ENCODE peak calls at places on chromosomes 5 and 9, in seven cellular contexts. V is fibroblast of pulmonary artery, Y is NB4, P is bronchial epithelial cell, N is A549, Z is heart right ventricle, J is SK-N-SH. D is an unnamed sample.

GRCh38 chr9:96674914-96675538 is 19.9 kb upstream of the PRXL2C start:
- DNase-seq in V (peak), N (peak), P (peak), Z (no peak), Y (no peak), J (no peak), D (no peak)

GRCh38 chr9:116156621-116157314 is 3.2 kb downstream of the PAPPA start:
- DNase-seq in N (peak), V (peak), P (peak), J (peak), Z (peak), Y (no peak), D (peak)

GRCh38 chr5:570886-571285 is 41.3 kb upstream of the CEP72 start:
- DNase-seq in V (no peak), P (no peak), J (no peak), Y (no peak), N (no peak), Z (no peak), D (no peak)

GRCh38 chr9:2220036-2220435 is 204.9 kb downstream of the SMARCA2 start:
- DNase-seq in N (no peak), Z (no peak), J (no peak), V (no peak), Y (no peak), P (no peak), D (no peak)

GRCh38 chr5:174724484-174725260 is at the start of gene MSX2:
- DNase-seq in P (peak), Z (peak), J (peak), N (peak), Y (no peak), V (peak), D (peak)

GRCh38 chr5:42894057-42894456 is 82.4 kb upstream of the SELENOP start:
- DNase-seq in J (no peak), N (peak), V (no peak), P (no peak), Y (no peak), Z (no peak), D (no peak)

GRCh38 chr9:38392235-38393127 is at the start of gene ALDH1B1:
- DNase-seq in N (peak), V (peak), Y (peak), P (peak), Z (peak), J (peak), D (peak)

GRCh38 chr9:117907420-117907819 is 203.2 kb downstream of the TLR4 start:
- DNase-seq in Y (no peak), N (no peak), J (peak), P (no peak), V (no peak), Z (no peak), D (no peak)

GRCh38 chr5:149014634-149015033 is 48.2 kb downstream of the SH3TC2 start:
- DNase-seq in J (no peak), V (no peak), Z (no peak), Y (no peak), P (no peak), N (no peak), D (no peak)

GRCh38 chr5:172853355-172853975 is 19.4 kb downstream of the ERGIC1 start:
- DNase-seq in V (peak), J (no peak), Z (no peak), N (no peak), Y (no peak), P (no peak), D (no peak)

GRCh38 chr5:79235222-79235577 is 731 bp upstream of the JMY start:
- DNase-seq in J (no peak), N (peak), P (peak), Y (no peak), Z (no peak), V (peak), D (no peak)

DNA sequence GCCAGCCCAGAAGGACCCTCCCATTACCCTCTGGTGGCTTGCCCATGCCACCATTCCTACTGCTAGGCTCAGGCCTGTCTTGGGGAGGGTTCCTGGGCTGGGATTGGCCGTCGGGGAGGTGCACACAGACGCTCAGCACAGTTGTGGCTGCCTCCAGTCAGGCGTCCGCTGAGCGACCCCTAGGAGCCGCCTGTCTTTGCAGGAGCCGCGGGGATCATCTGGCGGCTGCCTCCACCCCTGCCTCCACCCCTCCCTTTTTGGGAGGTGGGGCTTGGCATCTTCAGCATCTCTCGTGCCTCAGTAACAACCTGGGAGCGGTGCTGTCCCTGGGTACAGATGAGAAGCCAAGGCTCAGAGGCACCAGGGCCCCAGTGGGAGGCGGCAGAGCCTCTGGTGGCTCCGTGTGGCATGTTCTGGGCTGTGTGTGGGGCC is 39.6 kb downstream of the RXRA start:
- DNase-seq in Z (peak), V (peak), Y (peak), J (peak), N (peak), P (peak), D (no peak)
- TF ChIP-seq CTCF in Z (peak), V (no peak), Y (no peak), J (peak), N (no peak), P (peak), D (no peak)

GRCh38 chr9:89036383-89036782 is 45.1 kb downstream of the S1PR3 start:
- DNase-seq in Y (no peak), Z (no peak), V (peak), J (peak), P (no peak), N (no peak), D (no peak)
- H3K4me3 ChIP-seq in Y (no peak), Z (no peak), V (no peak), J (no peak), P (no peak), N (no peak), D (no peak)

DNA sequence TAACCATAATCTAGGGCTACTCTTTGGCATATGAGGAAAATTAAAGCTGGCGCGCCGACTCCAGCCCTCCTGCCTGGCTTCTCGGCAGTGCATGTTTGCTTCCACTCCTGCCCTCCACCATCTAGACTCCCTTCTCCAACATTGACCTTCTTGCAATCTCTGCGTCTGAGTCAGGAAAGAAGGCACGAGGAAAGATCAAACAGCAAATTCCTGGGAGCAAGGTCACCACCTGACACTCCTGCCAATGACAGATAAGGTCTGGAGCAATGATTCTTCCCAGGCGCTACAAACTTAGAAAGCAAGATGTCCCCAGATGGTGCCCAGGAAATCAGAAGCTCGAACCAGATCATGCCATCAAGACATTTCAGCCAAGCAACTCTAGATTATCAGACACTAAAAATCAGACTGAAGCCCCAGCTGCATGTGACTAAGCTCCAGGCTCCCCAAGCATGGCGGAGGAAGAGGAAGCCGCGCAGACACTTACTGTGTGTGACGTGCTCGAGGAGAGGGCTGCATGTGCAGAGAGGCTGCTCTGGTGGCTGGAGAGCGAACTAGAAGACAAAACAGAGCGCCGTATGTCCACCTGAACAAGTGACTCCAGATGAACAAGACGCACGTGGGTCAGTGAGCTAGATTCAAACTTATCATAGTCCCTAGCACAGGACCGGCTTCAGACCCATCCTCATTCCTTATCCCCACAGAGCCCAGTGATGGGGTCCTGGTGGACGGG is 115.3 kb downstream of the UBE2R2 start:
- DNase-seq in N (no peak), P (no peak), Y (no peak), Z (no peak), J (no peak), V (no peak), D (no peak)
- TF ChIP-seq CTCF in N (no peak), P (no peak), Y (no peak), Z (no peak), J (no peak), V (no peak), D (no peak)

DNA sequence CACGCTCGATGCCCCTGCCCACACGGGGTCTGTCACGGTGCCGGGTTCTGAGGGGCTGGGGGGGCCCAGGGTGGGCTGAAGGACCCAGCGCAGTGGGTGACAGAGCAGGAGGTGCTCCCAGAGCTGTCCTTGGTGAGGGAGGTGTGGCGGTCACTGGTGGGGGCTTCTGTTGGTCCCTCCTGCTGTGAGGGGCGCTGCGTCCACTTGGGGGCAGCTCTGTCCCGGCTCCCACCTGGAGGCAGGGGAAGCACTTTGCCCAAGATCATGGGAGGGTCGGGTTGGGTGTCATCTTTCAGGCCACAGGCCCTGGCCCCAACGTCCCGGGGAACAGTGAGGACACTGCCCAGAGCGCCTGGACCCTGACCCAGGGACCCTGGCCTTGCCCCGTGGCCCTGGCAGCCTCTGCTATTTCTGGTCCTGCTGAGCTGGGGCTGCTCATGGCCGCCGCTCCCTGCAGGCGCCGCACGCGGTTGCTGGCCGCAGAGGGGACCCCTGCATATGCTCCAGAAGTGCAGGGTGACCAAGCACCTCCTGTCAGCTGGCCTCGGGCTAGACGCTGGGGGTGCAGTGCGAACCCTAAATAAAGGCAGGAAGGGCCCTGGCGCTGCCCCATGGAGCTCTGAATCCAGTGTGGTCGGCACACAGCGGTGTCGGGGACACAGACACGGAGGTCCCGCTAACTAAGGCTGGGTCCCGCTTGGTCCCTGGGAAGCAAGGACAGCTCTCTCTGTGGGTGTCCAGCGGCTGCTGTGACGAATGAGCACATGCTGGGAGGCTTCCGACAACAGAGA is 11.6 kb upstream of the RNU6ATAC start:
- DNase-seq in Z (no peak), J (peak), Y (peak), V (no peak), P (no peak), N (no peak), D (no peak)
- H3K4me3 ChIP-seq in Z (no peak), J (no peak), Y (no peak), V (no peak), P (no peak), N (no peak), D (no peak)

GRCh38 chr9:16640649-16641048 is 229.8 kb downstream of the BNC2 start:
- DNase-seq in N (peak), V (peak), J (no peak), P (no peak), Y (no peak), Z (no peak), D (no peak)
- TF ChIP-seq CTCF in N (peak), V (peak), J (peak), P (no peak), Y (peak), Z (no peak), D (peak)

GRCh38 chr9:132487351-132487791 is 77.4 kb downstream of the CFAP77 start:
- DNase-seq in P (no peak), N (no peak), Z (no peak), Y (no peak), J (no peak), V (no peak), D (no peak)

GRCh38 chr9:132489536-132489935 is 79.5 kb downstream of the CFAP77 start:
- DNase-seq in V (no peak), P (no peak), N (no peak), Y (no peak), J (no peak), Z (no peak), D (no peak)

GRCh38 chr9:132488611-132489010 is 78.6 kb downstream of the CFAP77 start:
- DNase-seq in J (peak), N (no peak), Y (no peak), V (no peak), P (no peak), Z (no peak), D (no peak)

GRCh38 chr9:132485454-132485853 is 75.4 kb downstream of the CFAP77 start:
- DNase-seq in Z (no peak), N (no peak), P (no peak), V (no peak), J (no peak), Y (no peak), D (no peak)

GRCh38 chr9:132486706-132487350 is 76.8 kb downstream of the CFAP77 start:
- DNase-seq in N (no peak), V (no peak), Z (no peak), P (no peak), Y (no peak), J (peak), D (no peak)
- H3K4me3 ChIP-seq in N (no peak), V (no peak), Z (no peak), P (no peak), Y (no peak), J (no peak), D (no peak)

DNA sequence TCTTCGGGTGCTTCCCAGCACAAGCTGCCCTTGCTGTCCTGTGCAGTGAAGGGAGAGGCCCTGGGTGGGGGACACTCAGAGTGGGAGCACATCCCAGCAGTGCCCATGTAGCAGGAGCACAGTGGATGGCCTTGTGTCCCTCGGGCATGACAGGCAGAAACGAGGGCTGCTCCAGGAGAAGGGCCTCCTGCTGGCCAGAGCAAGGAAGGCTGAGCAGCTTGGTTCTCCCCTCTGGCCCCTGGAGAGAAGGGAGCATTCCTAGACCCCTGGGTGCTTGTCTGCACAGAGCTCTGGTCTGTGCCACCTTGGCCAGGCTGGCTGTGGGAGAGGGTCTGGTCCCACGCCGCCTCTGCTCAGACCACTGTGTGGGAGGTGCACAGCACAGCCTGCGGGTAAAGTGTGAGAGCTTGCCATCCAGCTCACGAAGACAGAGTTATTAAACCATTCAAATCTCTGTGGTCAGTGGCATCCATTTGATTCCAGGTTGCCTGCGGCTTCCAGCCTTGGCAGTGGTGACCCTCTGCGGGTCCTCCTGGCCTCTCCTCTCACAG is 18.3 kb downstream of the FBXW5 start:
- DNase-seq in Z (no peak), V (no peak), P (no peak), N (no peak), J (no peak), Y (no peak), D (no peak)
- TF ChIP-seq CTCF in Z (peak), V (no peak), P (peak), N (peak), J (peak), Y (no peak), D (peak)

GRCh38 chr5:123285122-123286011 is 137.8 kb downstream of the CEP120 start:
- DNase-seq in N (no peak), P (no peak), Z (no peak), J (peak), V (peak), Y (no peak), D (no peak)
- H3K4me3 ChIP-seq in N (peak), P (no peak), Z (no peak), J (peak), V (peak), Y (no peak), D (peak)

D was measured in retinal pigment epithelial cell.